ENCODE peak calls at places on chromosome 18, in six cellular contexts. I, P, M, O, V and W are unnamed samples.

GRCh38 chr18:9739516-9739915 is 31.4 kb downstream of the RAB31 start:
- DNase-seq in I (no peak), P (no peak), M (no peak), O (no peak), V (no peak), W (no peak)

GRCh38 chr18:26480897-26481795 is 67.2 kb downstream of the KCTD1 start:
- DNase-seq in I (no peak), P (no peak), M (peak; percentile 96), O (no peak), V (peak; percentile 74), W (no peak)

GRCh38 chr18:42072407-42072806 is 117.4 kb downstream of the PIK3C3 start:
- DNase-seq in I (no peak), P (no peak), M (no peak), O (no peak), V (no peak), W (no peak)

GRCh38 chr18:62485684-62486083 is 37.1 kb upstream of the ZCCHC2 start:
- DNase-seq in I (no peak), P (no peak), M (peak; percentile 76), O (no peak), V (peak; percentile 18), W (no peak)

GRCh38 chr18:38940863-38941531 is 1375.4 kb upstream of the CELF4 start:
- DNase-seq in I (no peak), P (peak; percentile 53), M (peak; percentile 53), O (no peak), V (no peak), W (no peak)

GRCh38 chr18:14920976-14921375 is 173.0 kb downstream of the ANKRD30B start:
- DNase-seq in I (no peak), P (no peak), M (no peak), O (no peak), V (no peak), W (peak; percentile 8)

GRCh38 chr18:3889803-3890202 is 439.8 kb downstream of the TGIF1 start:
- DNase-seq in I (no peak), P (no peak), M (peak; percentile 78), O (no peak), V (peak; percentile 8), W (no peak)

GRCh38 chr18:44552706-44553105 is 128.0 kb upstream of the SETBP1 start:
- DNase-seq in I (no peak), P (no peak), M (no peak), O (no peak), V (no peak), W (no peak)

GRCh38 chr18:72692595-72692994 is 148.5 kb upstream of the CBLN2 start:
- DNase-seq in I (no peak), P (no peak), M (no peak), O (no peak), V (no peak), W (no peak)

GRCh38 chr18:45567123-45567522 is 48.2 kb upstream of the SLC14A2 start:
- DNase-seq in I (no peak), P (no peak), M (peak; percentile 21), O (no peak), V (no peak), W (no peak)

GRCh38 chr18:61785588-61785987 is 107.2 kb downstream of the RNF152 start:
- DNase-seq in I (no peak), P (no peak), M (no peak), O (no peak), V (no peak), W (no peak)

GRCh38 chr18:36850527-36851201 is 21.7 kb downstream of the KIAA1328 start:
- DNase-seq in I (no peak), P (no peak), M (peak; percentile 96), O (no peak), V (peak; percentile 63), W (no peak)

GRCh38 chr18:29096380-29096779 is 919.5 kb upstream of the CDH2 start:
- DNase-seq in I (peak; percentile 10), P (no peak), M (no peak), O (no peak), V (no peak), W (no peak)

GRCh38 chr18:70234667-70235459 is 29.4 kb upstream of the RTTN start:
- DNase-seq in I (no peak), P (no peak), M (peak; percentile 62), O (no peak), V (no peak), W (no peak)

GRCh38 chr18:36372902-36373301 is 75.4 kb downstream of the FHOD3 start:
- DNase-seq in I (no peak), P (no peak), M (peak; percentile 85), O (no peak), V (peak; percentile 50), W (no peak)

GRCh38 chr18:10239138-10239537 is 215.3 kb upstream of the APCDD1 start:
- DNase-seq in I (no peak), P (no peak), M (peak; percentile 20), O (no peak), V (no peak), W (no peak)

GRCh38 chr18:62030091-62030985 is 137.5 kb upstream of the RNF152 start:
- DNase-seq in I (no peak), P (no peak), M (no peak), O (no peak), V (no peak), W (no peak)

GRCh38 chr18:8503287-8503686 is 106.0 kb upstream of the RAB12 start:
- DNase-seq in I (no peak), P (no peak), M (no peak), O (no peak), V (no peak), W (no peak)

GRCh38 chr18:35469696-35470095 is 28.1 kb downstream of the INO80C start:
- DNase-seq in I (no peak), P (no peak), M (peak; percentile 44), O (no peak), V (no peak), W (no peak)

GRCh38 chr18:73118121-73118816 is 250.5 kb upstream of the NETO1 start:
- DNase-seq in I (no peak), P (no peak), M (peak; percentile 72), O (no peak), V (peak; percentile 32), W (no peak)

GRCh38 chr18:44725300-44726096 is 44.8 kb downstream of the SETBP1 start:
- DNase-seq in I (peak; percentile 85), P (no peak), M (peak; percentile 43), O (no peak), V (no peak), W (no peak)

DNA sequence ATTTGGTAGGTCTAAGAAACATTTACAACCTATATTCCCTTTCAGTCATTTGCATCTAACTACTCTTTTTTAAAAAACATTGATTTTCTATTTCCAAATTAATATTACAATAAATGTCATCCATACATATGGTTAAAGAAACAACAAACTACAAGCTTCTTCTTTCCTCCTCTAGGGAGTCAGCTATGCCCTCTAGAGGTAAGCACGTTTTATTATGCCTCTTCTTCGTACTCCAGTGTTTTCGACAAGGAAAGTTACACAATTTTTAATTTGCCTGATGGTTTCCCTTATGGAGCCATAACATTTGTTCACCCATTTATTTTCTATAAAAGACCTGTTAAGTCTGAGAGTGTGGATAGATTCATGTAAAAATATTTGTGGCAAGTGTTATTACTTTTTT is 183.4 kb upstream of the CDH7 start:
- DNase-seq in I (no peak), P (no peak), M (no peak), O (no peak), V (no peak), W (no peak)
- TF ChIP-seq CTCF in I (no peak), P (no peak), M (no peak), O (no peak), V (no peak), W (no peak)

DNA sequence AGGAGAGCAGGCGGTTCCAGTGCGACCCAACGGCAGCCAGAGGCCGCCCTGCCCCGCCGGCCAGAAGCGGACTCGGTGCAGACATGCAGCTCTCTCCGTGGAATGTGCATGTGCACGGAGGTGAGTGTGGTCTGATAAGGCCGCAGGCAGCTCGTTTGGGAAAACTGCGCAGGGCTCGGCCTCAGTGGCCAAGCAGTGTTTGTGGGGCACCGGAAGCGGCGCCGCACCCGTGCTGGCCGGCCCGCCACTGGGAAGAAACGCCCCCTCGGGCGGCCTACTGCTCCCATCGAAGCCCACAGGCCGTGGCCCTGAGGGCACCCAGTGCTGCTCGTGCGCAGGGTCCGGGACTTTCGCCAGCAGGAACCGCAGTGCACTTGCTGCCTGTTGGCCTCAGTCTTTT is 25.2 kb downstream of the PRELID3A start:
- DNase-seq in I (peak; percentile 72), P (no peak), M (no peak), O (no peak), V (no peak), W (no peak)
- TF ChIP-seq CTCF in I (no peak), P (no peak), M (no peak), O (no peak), V (no peak), W (no peak)

GRCh38 chr18:79121746-79122474 is 52.7 kb downstream of the ATP9B start:
- DNase-seq in I (no peak), P (no peak), M (peak; percentile 64), O (no peak), V (no peak), W (no peak)

GRCh38 chr18:79117380-79117779 is 48.2 kb downstream of the ATP9B start:
- DNase-seq in I (no peak), P (no peak), M (peak; percentile 18), O (no peak), V (no peak), W (no peak)

GRCh38 chr18:79118797-79119196 is 49.6 kb downstream of the ATP9B start:
- DNase-seq in I (no peak), P (no peak), M (no peak), O (no peak), V (no peak), W (no peak)

GRCh38 chr18:79117791-79118190 is 48.6 kb downstream of the ATP9B start:
- DNase-seq in I (no peak), P (no peak), M (no peak), O (no peak), V (no peak), W (no peak)
- TF ChIP-seq CTCF in I (no peak), P (no peak), M (no peak), O (no peak), V (no peak), W (no peak)

GRCh38 chr18:49059028-49059670 is 108.4 kb upstream of the SMAD7 start:
- DNase-seq in I (no peak), P (no peak), M (peak; percentile 24), O (no peak), V (no peak), W (no peak)
- TF ChIP-seq CTCF in I (no peak), P (no peak), M (peak; percentile 36), O (no peak), V (peak; percentile 37), W (no peak)

GRCh38 chr18:24398515-24398914 is 891 bp upstream of the OSBPL1A start:
- DNase-seq in I (no peak), P (no peak), M (peak; percentile 46), O (no peak), V (no peak), W (no peak)

GRCh38 chr18:24404591-24404990 is 7.0 kb upstream of the OSBPL1A start:
- DNase-seq in I (no peak), P (no peak), M (no peak), O (no peak), V (no peak), W (no peak)

GRCh38 chr18:24400587-24400986 is 3.0 kb upstream of the OSBPL1A start:
- DNase-seq in I (no peak), P (no peak), M (no peak), O (no peak), V (no peak), W (no peak)

GRCh38 chr18:24403076-24403475 is 5.5 kb upstream of the OSBPL1A start:
- DNase-seq in I (no peak), P (no peak), M (no peak), O (no peak), V (no peak), W (no peak)

GRCh38 chr18:24402209-24402785 is 4.7 kb upstream of the OSBPL1A start:
- DNase-seq in I (no peak), P (no peak), M (no peak), O (no peak), V (no peak), W (no peak)
- TF ChIP-seq CTCF in I (peak; percentile 31), P (no peak), M (peak; percentile 12), O (no peak), V (peak; percentile 26), W (no peak)

GRCh38 chr18:49521251-49521650 is 34.2 kb upstream of the C18orf32 start:
- DNase-seq in I (peak; percentile 10), P (no peak), M (no peak), O (no peak), V (no peak), W (no peak)
- TF ChIP-seq CTCF in I (no peak), P (no peak), M (no peak), O (no peak), V (no peak), W (no peak)